ENCODE peak calls at places on chromosomes 5 and 9, in five cellular contexts. One of them, this sample, is unnamed.

GRCh38 chr5:154519375-154519774 is 41.3 kb upstream of the HAND1 start:
- DNase-seq in K562: no peak
- DNase-seq in right lobe of liver: peak; percentile 63
- DNase-seq in sigmoid colon: no peak
- DNase-seq in HepG2: no peak
- DNase-seq in this sample: peak; percentile 85

GRCh38 chr5:43771611-43772031 is 168.6 kb downstream of the NNT start:
- DNase-seq in K562: no peak
- DNase-seq in right lobe of liver: no peak
- DNase-seq in sigmoid colon: no peak
- DNase-seq in HepG2: no peak
- DNase-seq in this sample: no peak

GRCh38 chr5:120655828-120656435 is 191.8 kb downstream of the PRR16 start:
- DNase-seq in K562: peak; percentile 19
- DNase-seq in right lobe of liver: no peak
- DNase-seq in sigmoid colon: no peak
- DNase-seq in HepG2: peak; percentile 18
- DNase-seq in this sample: peak; percentile 46

GRCh38 chr5:149860801-149861322 is 83.7 kb downstream of the PDE6A start:
- DNase-seq in K562: no peak
- DNase-seq in right lobe of liver: no peak
- DNase-seq in sigmoid colon: peak; percentile 53
- DNase-seq in HepG2: no peak
- DNase-seq in this sample: no peak

GRCh38 chr9:17611921-17612320 is 33.1 kb downstream of the SH3GL2 start:
- DNase-seq in K562: no peak
- DNase-seq in right lobe of liver: no peak
- DNase-seq in sigmoid colon: no peak
- DNase-seq in HepG2: no peak
- DNase-seq in this sample: no peak

GRCh38 chr9:99299214-99300102 is 77.4 kb downstream of the SEC61B start:
- DNase-seq in K562: no peak
- DNase-seq in right lobe of liver: no peak
- DNase-seq in sigmoid colon: no peak
- DNase-seq in HepG2: peak; percentile 7
- DNase-seq in this sample: no peak

GRCh38 chr5:77308154-77308960 is 97.9 kb downstream of the PDE8B start:
- DNase-seq in K562: no peak
- DNase-seq in right lobe of liver: no peak
- DNase-seq in sigmoid colon: no peak
- DNase-seq in HepG2: no peak
- DNase-seq in this sample: peak; percentile 80

GRCh38 chr5:151139015-151139414 is 18.6 kb downstream of the ANXA6 start:
- DNase-seq in K562: no peak
- DNase-seq in right lobe of liver: no peak
- DNase-seq in sigmoid colon: no peak
- DNase-seq in HepG2: no peak
- DNase-seq in this sample: no peak

GRCh38 chr9:8876303-8876702 is 1076.7 kb upstream of the DMAC1 start:
- DNase-seq in K562: no peak
- DNase-seq in right lobe of liver: no peak
- DNase-seq in sigmoid colon: no peak
- DNase-seq in HepG2: no peak
- DNase-seq in this sample: no peak

GRCh38 chr5:83827111-83827541 is 106.5 kb upstream of the HAPLN1 start:
- DNase-seq in K562: no peak
- DNase-seq in right lobe of liver: no peak
- DNase-seq in sigmoid colon: no peak
- DNase-seq in HepG2: no peak
- DNase-seq in this sample: no peak

GRCh38 chr9:81737871-81738507 is 48.6 kb upstream of the TLE1 start:
- DNase-seq in K562: no peak
- DNase-seq in right lobe of liver: peak; percentile 24
- DNase-seq in sigmoid colon: no peak
- DNase-seq in HepG2: peak; percentile 6
- DNase-seq in this sample: no peak

GRCh38 chr5:160054831-160055230 is 45.9 kb downstream of the TTC1 start:
- DNase-seq in K562: peak; percentile 35
- DNase-seq in right lobe of liver: no peak
- DNase-seq in sigmoid colon: no peak
- DNase-seq in HepG2: no peak
- DNase-seq in this sample: no peak

GRCh38 chr5:162888268-162888667 is 549.1 kb upstream of the CCNG1 start:
- DNase-seq in K562: no peak
- DNase-seq in right lobe of liver: no peak
- DNase-seq in sigmoid colon: no peak
- DNase-seq in HepG2: no peak
- DNase-seq in this sample: no peak

GRCh38 chr9:17627641-17628040 is 48.8 kb downstream of the SH3GL2 start:
- DNase-seq in K562: no peak
- DNase-seq in right lobe of liver: no peak
- DNase-seq in sigmoid colon: no peak
- DNase-seq in HepG2: no peak
- DNase-seq in this sample: no peak

GRCh38 chr5:14776640-14777039 is 94.9 kb downstream of the ANKH start:
- DNase-seq in K562: no peak
- DNase-seq in right lobe of liver: no peak
- DNase-seq in sigmoid colon: no peak
- DNase-seq in HepG2: no peak
- DNase-seq in this sample: no peak

GRCh38 chr5:75023368-75024159 is 28.8 kb downstream of the GCNT4 start:
- DNase-seq in K562: no peak
- DNase-seq in right lobe of liver: no peak
- DNase-seq in sigmoid colon: no peak
- DNase-seq in HepG2: no peak
- DNase-seq in this sample: no peak

GRCh38 chr5:149800563-149801103 is 70.5 kb downstream of the PPARGC1B start:
- DNase-seq in K562: no peak
- DNase-seq in right lobe of liver: no peak
- DNase-seq in sigmoid colon: no peak
- DNase-seq in HepG2: no peak
- DNase-seq in this sample: no peak

GRCh38 chr9:14692918-14693861 is at the start of gene ZDHHC21:
- DNase-seq in K562: peak; percentile 35
- DNase-seq in right lobe of liver: peak; percentile 81
- DNase-seq in sigmoid colon: peak; percentile 83
- DNase-seq in HepG2: peak; percentile 20
- DNase-seq in this sample: peak; percentile 84

GRCh38 chr9:113596616-113597320 is 133.2 kb downstream of the RGS3 start:
- DNase-seq in K562: no peak
- DNase-seq in right lobe of liver: no peak
- DNase-seq in sigmoid colon: peak; percentile 61
- DNase-seq in HepG2: no peak
- DNase-seq in this sample: no peak

GRCh38 chr5:164472150-164472549 is 966.7 kb downstream of the MAT2B start:
- DNase-seq in K562: no peak
- DNase-seq in right lobe of liver: no peak
- DNase-seq in sigmoid colon: no peak
- DNase-seq in HepG2: no peak
- DNase-seq in this sample: peak; percentile 35

GRCh38 chr5:100646011-100646410 is 110.8 kb downstream of the FAM174A start:
- DNase-seq in K562: no peak
- DNase-seq in right lobe of liver: no peak
- DNase-seq in sigmoid colon: no peak
- DNase-seq in HepG2: no peak
- DNase-seq in this sample: peak; percentile 73

GRCh38 chr5:96247097-96247675 is 185.9 kb downstream of the PCSK1 start:
- DNase-seq in K562: no peak
- DNase-seq in right lobe of liver: no peak
- DNase-seq in sigmoid colon: no peak
- DNase-seq in HepG2: no peak
- DNase-seq in this sample: peak; percentile 82

GRCh38 chr9:128412120-128412790 is 8.4 kb upstream of the CERCAM start:
- DNase-seq in K562: peak; percentile 55
- DNase-seq in right lobe of liver: no peak
- DNase-seq in sigmoid colon: no peak
- DNase-seq in HepG2: peak; percentile 58
- DNase-seq in this sample: peak; percentile 57

GRCh38 chr5:95446009-95446408 is 54.8 kb downstream of the FAM81B start:
- DNase-seq in K562: peak; percentile 5
- DNase-seq in right lobe of liver: no peak
- DNase-seq in sigmoid colon: no peak
- DNase-seq in HepG2: no peak
- DNase-seq in this sample: no peak

GRCh38 chr9:135076876-135077430 is 10.5 kb upstream of the OLFM1 start:
- DNase-seq in K562: no peak
- DNase-seq in right lobe of liver: no peak
- DNase-seq in sigmoid colon: peak; percentile 44
- DNase-seq in HepG2: no peak
- DNase-seq in this sample: no peak

GRCh38 chr9:5448461-5448860 is 1.9 kb upstream of the CD274 start:
- DNase-seq in K562: no peak
- DNase-seq in right lobe of liver: no peak
- DNase-seq in sigmoid colon: no peak
- DNase-seq in HepG2: no peak
- DNase-seq in this sample: no peak

DNA sequence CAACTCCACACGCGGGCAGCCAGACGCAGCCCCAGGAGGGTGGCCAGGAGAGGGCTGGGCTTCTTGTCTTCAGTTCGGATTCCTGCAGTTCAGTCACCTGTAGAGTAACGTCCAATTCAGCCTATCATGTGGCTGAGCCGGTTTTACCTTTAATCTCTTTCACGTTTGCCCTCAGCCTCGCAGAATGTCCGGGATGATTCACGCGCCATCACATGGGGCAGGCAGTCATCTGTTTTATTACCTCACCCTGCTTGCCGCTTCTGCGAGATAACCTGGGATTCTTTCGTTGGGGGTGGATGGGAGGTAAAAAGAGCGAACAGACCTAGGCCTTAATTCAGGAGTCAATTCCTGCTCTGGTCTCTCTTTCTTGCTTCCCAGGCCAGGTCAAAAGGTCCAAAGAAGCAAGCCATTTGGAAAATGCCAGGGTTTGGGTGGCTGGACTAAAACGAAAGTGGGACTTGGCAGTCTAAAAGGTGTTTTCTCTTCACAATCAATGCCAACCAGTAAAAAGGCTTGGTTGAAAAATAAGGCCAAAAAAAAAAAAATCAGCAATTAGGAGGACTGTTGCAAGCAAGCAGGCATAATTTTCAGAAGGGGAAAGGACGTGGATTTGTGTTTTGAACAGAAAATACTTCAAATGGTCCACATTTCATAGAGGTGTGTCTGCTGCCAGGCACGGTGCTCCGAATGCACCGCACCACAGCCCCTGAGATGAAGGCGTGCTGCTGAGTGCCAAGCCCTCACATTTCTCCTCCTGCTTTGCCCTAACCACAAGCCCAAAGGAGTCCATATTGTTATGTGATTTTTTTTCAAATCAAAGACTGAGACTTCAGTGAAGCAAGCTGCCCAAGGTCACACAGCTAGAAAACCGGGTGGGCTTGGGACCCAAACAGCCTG is 2.8 kb upstream of the WWC1 start:
- DNase-seq in K562: no peak
- DNase-seq in right lobe of liver: peak; percentile 80
- DNase-seq in sigmoid colon: no peak
- DNase-seq in HepG2: peak; percentile 70
- DNase-seq in this sample: peak; percentile 92
- TF ChIP-seq POLR2A in K562: no peak
- TF ChIP-seq POLR2A in right lobe of liver: peak; percentile 65
- TF ChIP-seq POLR2A in sigmoid colon: no peak
- TF ChIP-seq POLR2A in HepG2: no peak
- TF ChIP-seq POLR2A in this sample: no peak

GRCh38 chr9:126788631-126789349 is 16.1 kb upstream of the ZBTB43 start:
- DNase-seq in K562: no peak
- DNase-seq in right lobe of liver: no peak
- DNase-seq in sigmoid colon: peak; percentile 42
- DNase-seq in HepG2: no peak
- DNase-seq in this sample: no peak

GRCh38 chr9:126788046-126788445 is 16.8 kb upstream of the ZBTB43 start:
- DNase-seq in K562: no peak
- DNase-seq in right lobe of liver: no peak
- DNase-seq in sigmoid colon: no peak
- DNase-seq in HepG2: no peak
- DNase-seq in this sample: no peak

GRCh38 chr9:126793686-126794417 is 11.0 kb upstream of the ZBTB43 start:
- DNase-seq in K562: no peak
- DNase-seq in right lobe of liver: no peak
- DNase-seq in sigmoid colon: peak; percentile 48
- DNase-seq in HepG2: no peak
- DNase-seq in this sample: no peak

GRCh38 chr9:126791406-126792230 is 13.2 kb upstream of the ZBTB43 start:
- DNase-seq in K562: no peak
- DNase-seq in right lobe of liver: no peak
- DNase-seq in sigmoid colon: peak; percentile 46
- DNase-seq in HepG2: peak; percentile 49
- DNase-seq in this sample: no peak

DNA sequence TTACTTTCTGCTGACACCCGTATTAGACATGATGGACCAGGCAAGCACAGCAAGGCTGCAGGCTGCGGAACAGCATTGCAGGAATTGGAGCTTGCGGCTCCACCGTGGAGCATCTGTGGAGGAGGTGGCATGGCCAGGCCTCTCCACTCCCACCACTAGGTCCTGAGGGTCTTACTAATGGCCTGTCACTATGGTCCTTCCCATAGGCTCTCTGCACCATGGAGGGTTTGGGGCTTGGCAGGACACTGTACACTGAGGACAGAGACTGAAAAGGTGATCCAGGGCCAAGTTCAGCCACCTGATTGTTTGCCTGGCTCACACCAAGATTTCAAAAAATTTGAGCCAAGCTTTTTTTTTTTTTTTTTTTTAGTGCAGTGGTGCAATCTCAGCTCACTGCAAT is 14.3 kb upstream of the ZBTB43 start:
- DNase-seq in K562: no peak
- DNase-seq in right lobe of liver: no peak
- DNase-seq in sigmoid colon: peak; percentile 19
- DNase-seq in HepG2: no peak
- DNase-seq in this sample: no peak
- H3K4me1 ChIP-seq in K562: no peaks in the 10 kb centered on the region
- H3K4me1 ChIP-seq in right lobe of liver: no peaks in the 10 kb centered on the region
- H3K4me1 ChIP-seq in sigmoid colon: peaks cover 10% of the 10 kb centered on the region
- H3K4me1 ChIP-seq in HepG2: peaks cover 32% of the 10 kb centered on the region
- H3K4me1 ChIP-seq in this sample: no peaks in the 10 kb centered on the region

GRCh38 chr9:137127301-137128157 is 11.4 kb upstream of the GRIN1 start:
- DNase-seq in K562: peak; percentile 43
- DNase-seq in right lobe of liver: no peak
- DNase-seq in sigmoid colon: no peak
- DNase-seq in HepG2: peak; percentile 65
- DNase-seq in this sample: no peak
- TF ChIP-seq POLR2A in K562: peak; percentile 45
- TF ChIP-seq POLR2A in right lobe of liver: no peak
- TF ChIP-seq POLR2A in sigmoid colon: no peak
- TF ChIP-seq POLR2A in HepG2: no peak
- TF ChIP-seq POLR2A in this sample: no peak

DNA sequence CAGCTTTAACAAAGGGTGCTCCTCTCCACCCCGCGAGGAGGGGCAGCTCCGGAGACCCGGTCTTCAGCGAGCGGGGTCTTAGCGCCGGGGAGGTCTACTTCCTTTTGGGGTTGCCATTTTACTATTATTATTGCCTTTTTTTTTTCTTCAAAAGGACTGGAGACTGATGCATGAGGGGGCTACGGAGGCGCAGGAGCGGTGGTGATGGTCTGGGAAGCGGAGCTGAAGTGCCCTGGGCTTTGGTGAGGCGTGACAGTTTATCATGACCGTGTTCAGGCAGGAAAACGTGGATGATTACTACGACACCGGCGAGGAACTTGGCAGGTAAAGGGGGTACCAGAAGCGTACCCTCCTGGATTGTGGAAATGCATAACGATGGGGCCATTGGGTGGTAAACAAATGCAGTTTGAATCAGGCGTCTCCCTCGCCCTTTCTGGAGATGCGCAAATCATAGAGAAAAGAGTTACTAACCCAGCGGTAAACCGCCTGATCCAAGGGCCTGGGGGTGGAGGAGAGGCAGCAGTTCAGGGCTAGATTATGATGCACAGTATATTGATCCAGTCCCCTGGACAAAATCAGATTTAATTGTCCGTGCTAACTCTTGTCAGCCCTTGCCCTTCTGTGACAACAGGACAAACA is 1.3 kb downstream of the DAPK1 start:
- DNase-seq in K562: no peak
- DNase-seq in right lobe of liver: peak; percentile 31
- DNase-seq in sigmoid colon: no peak
- DNase-seq in HepG2: no peak
- DNase-seq in this sample: peak; percentile 42
- H3K4me1 ChIP-seq in K562: peaks cover 18% of the 10 kb centered on the region
- H3K4me1 ChIP-seq in right lobe of liver: no peaks in the 10 kb centered on the region
- H3K4me1 ChIP-seq in sigmoid colon: peaks cover 36% of the 10 kb centered on the region
- H3K4me1 ChIP-seq in HepG2: peaks cover 61% of the 10 kb centered on the region
- H3K4me1 ChIP-seq in this sample: peaks cover 16% of the 10 kb centered on the region

This sample was measured in thyroid gland.